ENCODE peak calls at places on chromosomes 5 and 9, in five cellular contexts. P, F, V, N and H are unnamed samples.
A peak's percentile ranks its signal among the peaks of the same experiment; 100 is the strongest.

GRCh38 chr5:141617682-141618029 is 1.1 kb downstream of the DIAPH1 start:
- DNase-seq in P (no peak), F (no peak), V (no peak), N (no peak), H (peak; percentile 21)

GRCh38 chr9:21096901-21097255 is 19.1 kb upstream of the IFNB1 start:
- DNase-seq in P (no peak), F (no peak), V (no peak), N (no peak), H (no peak)

GRCh38 chr9:115132648-115133047 is 14.7 kb upstream of the TNC start:
- DNase-seq in P (no peak), F (no peak), V (no peak), N (no peak), H (peak; percentile 7)

GRCh38 chr9:127667127-127667844 is 39.5 kb upstream of the CFAP157 start:
- DNase-seq in P (no peak), F (no peak), V (no peak), N (no peak), H (no peak)

GRCh38 chr9:75185585-75186170 is 97.4 kb downstream of the OSTF1 start:
- DNase-seq in P (peak; percentile 16), F (peak; percentile 35), V (peak; percentile 68), N (no peak), H (peak; percentile 61)

GRCh38 chr9:107481035-107481434 is 8.5 kb downstream of the KLF4 start:
- DNase-seq in P (no peak), F (no peak), V (no peak), N (no peak), H (no peak)

GRCh38 chr9:112728401-112728800 is 10.5 kb upstream of the INIP start:
- DNase-seq in P (no peak), F (no peak), V (no peak), N (no peak), H (no peak)

GRCh38 chr9:99925542-99925941 is 19.1 kb downstream of the STX17 start:
- DNase-seq in P (no peak), F (no peak), V (no peak), N (no peak), H (no peak)

GRCh38 chr9:130927995-130928900 is 10.8 kb downstream of the FIBCD1 start:
- DNase-seq in P (peak; percentile 70), F (no peak), V (no peak), N (peak; percentile 70), H (no peak)

GRCh38 chr9:133960568-133961129 is 31.5 kb downstream of the VAV2 start:
- DNase-seq in P (no peak), F (no peak), V (no peak), N (no peak), H (no peak)

GRCh38 chr5:36613771-36614656 is 7.6 kb downstream of the SLC1A3 start:
- DNase-seq in P (no peak), F (no peak), V (no peak), N (no peak), H (peak; percentile 22)

GRCh38 chr5:172481011-172481410 is 26.7 kb upstream of the SH3PXD2B start:
- DNase-seq in P (peak; percentile 22), F (no peak), V (no peak), N (no peak), H (no peak)

GRCh38 chr5:160021818-160022446 is 13.0 kb downstream of the TTC1 start:
- DNase-seq in P (peak; percentile 61), F (peak; percentile 33), V (peak; percentile 57), N (peak; percentile 28), H (peak; percentile 68)

GRCh38 chr9:79682076-79682736 is 110.4 kb downstream of the TLE4 start:
- DNase-seq in P (peak; percentile 24), F (no peak), V (no peak), N (no peak), H (no peak)

GRCh38 chr9:78707481-78707977 is 410.6 kb downstream of the PSAT1 start:
- DNase-seq in P (no peak), F (no peak), V (no peak), N (peak; percentile 8), H (no peak)

GRCh38 chr5:169547508-169547907 is 36.1 kb upstream of the SPDL1 start:
- DNase-seq in P (no peak), F (no peak), V (no peak), N (no peak), H (no peak)

GRCh38 chr5:91219803-91220371 is 163.2 kb downstream of the ARRDC3 start:
- DNase-seq in P (no peak), F (no peak), V (no peak), N (no peak), H (peak; percentile 28)

GRCh38 chr5:39648539-39649200 is 223.9 kb upstream of the DAB2 start:
- DNase-seq in P (no peak), F (no peak), V (no peak), N (no peak), H (no peak)

GRCh38 chr5:956941-957729 is 51.5 kb upstream of the NKD2 start:
- DNase-seq in P (peak; percentile 77), F (no peak), V (peak; percentile 69), N (no peak), H (no peak)

GRCh38 chr9:74412236-74412979 is 84.7 kb upstream of the RORB start:
- DNase-seq in P (no peak), F (no peak), V (no peak), N (no peak), H (no peak)

GRCh38 chr5:93421498-93421897 is 159.5 kb downstream of the NR2F1-AS1 start:
- DNase-seq in P (no peak), F (peak; percentile 78), V (peak; percentile 57), N (no peak), H (no peak)

DNA sequence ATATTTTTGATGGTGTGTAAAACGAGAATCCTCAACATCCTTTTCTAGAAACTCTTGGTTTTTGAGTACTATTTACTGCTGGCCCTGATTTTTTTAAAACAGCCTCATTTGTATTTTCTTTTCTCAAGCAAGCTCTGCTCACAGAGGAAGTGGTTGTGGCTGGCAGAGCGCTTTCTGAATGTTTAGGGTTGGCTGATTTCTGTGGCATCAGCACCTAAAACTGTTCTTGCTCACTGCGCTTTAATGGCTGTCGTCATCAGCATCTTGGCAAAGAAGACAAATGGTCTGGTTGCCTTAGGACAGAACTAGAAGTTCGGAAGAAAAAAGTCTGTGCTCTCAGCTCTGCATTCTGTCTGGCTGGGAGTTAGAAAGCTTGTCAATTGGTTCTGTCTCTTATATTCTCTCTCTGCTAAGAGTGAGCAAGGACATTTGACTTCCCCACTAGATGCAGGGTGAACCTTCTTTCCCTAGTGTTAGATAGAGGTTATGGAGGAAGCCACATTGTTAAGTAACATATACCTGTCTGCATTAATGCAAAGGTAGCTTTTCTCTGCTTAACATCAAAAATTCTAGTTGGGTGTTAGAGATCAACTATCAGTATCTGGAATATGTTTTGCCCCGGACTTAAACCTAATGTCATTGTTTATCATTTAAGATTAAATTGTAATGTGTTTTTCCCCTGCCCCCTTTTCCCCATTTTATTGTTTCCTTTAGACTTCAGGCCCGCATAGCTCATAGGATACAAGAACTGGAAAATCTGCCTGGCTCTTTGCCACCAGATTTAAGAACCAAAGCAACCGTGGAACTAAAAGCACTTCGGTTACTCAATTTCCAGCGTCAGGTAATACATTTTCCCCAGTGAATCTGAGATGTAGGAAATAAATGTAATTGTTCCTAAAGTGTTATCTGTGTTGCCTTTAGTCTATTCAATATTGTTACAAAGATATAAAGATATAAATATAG is 39.0 kb downstream of the SMARCA2 start:
- DNase-seq in P (no peak), F (no peak), V (no peak), N (peak; percentile 95), H (no peak)
- TF ChIP-seq SUZ12 in P (no peak), F (no peak), V (no peak), N (no peak), H (no peak)

DNA sequence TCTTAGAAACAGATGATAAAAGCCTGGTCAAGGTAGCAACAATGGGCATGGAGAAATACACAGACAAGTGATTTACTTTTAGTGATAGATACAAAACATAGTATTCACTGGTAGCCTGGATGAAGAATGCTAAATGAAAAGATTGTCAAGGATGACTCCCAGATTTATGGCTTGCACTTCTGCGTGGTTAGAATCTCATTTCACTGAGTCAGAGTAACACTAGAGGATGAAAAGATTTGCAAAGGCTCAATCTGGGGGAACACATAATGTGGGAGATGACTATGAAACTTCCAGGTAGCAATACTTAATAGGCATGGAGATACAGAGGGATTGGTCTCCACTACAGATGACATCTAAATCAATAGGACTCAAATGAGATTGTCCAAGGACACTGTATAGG is 38.4 kb downstream of the AGTPBP1 start:
- DNase-seq in P (no peak), F (no peak), V (no peak), N (no peak), H (no peak)
- TF ChIP-seq SUZ12 in P (no peak), F (no peak), V (no peak), N (no peak), H (no peak)

GRCh38 chr9:91515074-91515687 is 91.5 kb upstream of the NFIL3 start:
- DNase-seq in P (no peak), F (no peak), V (no peak), N (peak; percentile 30), H (peak; percentile 42)
- TF ChIP-seq SUZ12 in P (no peak), F (no peak), V (no peak), N (no peak), H (no peak)

GRCh38 chr5:14842117-14842516 is 29.5 kb downstream of the ANKH start:
- DNase-seq in P (peak; percentile 81), F (no peak), V (no peak), N (no peak), H (no peak)
- TF ChIP-seq SUZ12 in P (no peak), F (no peak), V (no peak), N (no peak), H (no peak)

GRCh38 chr9:123929177-123929869 is 603 bp downstream of the DENND1A start:
- DNase-seq in P (peak; percentile 54), F (no peak), V (peak; percentile 66), N (no peak), H (no peak)

GRCh38 chr9:123926986-123927385 is 2.9 kb downstream of the DENND1A start:
- DNase-seq in P (no peak), F (no peak), V (no peak), N (no peak), H (no peak)

GRCh38 chr9:123925820-123926219 is 4.1 kb downstream of the DENND1A start:
- DNase-seq in P (peak; percentile 20), F (no peak), V (no peak), N (no peak), H (no peak)

GRCh38 chr9:123928471-123929176 is 1.3 kb downstream of the DENND1A start:
- DNase-seq in P (no peak), F (no peak), V (no peak), N (no peak), H (no peak)

DNA sequence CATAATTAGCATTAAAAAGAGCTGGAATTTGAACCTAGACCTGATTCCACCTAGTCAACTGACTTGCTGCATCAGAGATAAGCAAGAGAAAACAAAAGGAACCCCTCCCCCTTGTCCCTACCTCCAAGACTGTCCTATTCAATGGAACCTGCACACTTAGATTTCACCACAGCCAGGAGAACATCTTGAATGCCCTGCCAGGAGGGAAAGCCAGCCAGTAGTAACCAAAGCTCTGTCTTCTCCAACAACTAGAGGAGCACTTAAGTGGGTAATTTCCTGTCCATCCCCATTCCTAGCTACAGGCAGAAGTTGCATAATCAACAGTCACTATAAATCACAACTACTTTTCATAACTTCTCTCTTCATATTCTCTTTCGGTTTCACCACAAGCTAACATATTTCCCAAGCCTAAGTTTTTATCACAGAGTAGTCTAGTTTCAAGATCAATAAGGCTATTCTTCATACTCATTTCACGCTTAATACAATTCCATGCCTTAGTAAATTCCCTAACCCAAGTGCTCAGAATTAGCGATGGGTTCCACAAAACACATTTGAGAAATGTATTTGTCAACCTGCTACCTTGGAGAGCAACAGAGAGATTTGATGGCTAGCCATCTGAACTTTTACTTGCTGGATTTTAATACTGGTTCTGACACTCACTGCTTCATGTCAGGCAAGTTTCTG is 2.2 kb downstream of the DENND1A start:
- DNase-seq in P (no peak), F (no peak), V (no peak), N (peak; percentile 58), H (no peak)
- TF ChIP-seq SUZ12 in P (no peak), F (no peak), V (no peak), N (no peak), H (no peak)